ENCODE peak calls at places on chromosomes 4 and X, in six cellular contexts. J is stomach, Q is GM12891, D is transverse colon, K is breast epithelium, Y is endothelial cell of umbilical vein. Z is an unnamed sample.

GRCh38 chr4:85381968-85382367 is 93.0 kb upstream of the ARHGAP24 start:
- DNase-seq in J (no peak), Q (no peak), D (no peak), K (no peak), Y (no peak), Z (no peak)

GRCh38 chr4:37693450-37694190 is 7.4 kb upstream of the RELL1 start:
- DNase-seq in J (no peak), Q (no peak), D (no peak), K (no peak), Y (no peak), Z (no peak)

GRCh38 chr4:114312349-114312748 is 286.3 kb upstream of the UGT8 start:
- DNase-seq in J (no peak), Q (no peak), D (no peak), K (no peak), Y (no peak), Z (no peak)

GRCh38 chr4:175986-176385 is 51.7 kb downstream of the ZNF718 start:
- DNase-seq in J (no peak), Q (no peak), D (no peak), K (no peak), Y (no peak), Z (no peak)

GRCh38 chrX:150018931-150019331 is 80.6 kb upstream of the EOLA2 start:
- DNase-seq in J (no peak), Q (no peak), D (no peak), K (no peak), Y (no peak), Z (no peak)

GRCh38 chr4:38860788-38861424 is 4.3 kb upstream of the TLR6 start:
- DNase-seq in J (peak), Q (peak), D (peak), K (no peak), Y (peak), Z (no peak)

GRCh38 chr4:152983221-152983620 is 47.1 kb downstream of the FHDC1 start:
- DNase-seq in J (no peak), Q (no peak), D (no peak), K (no peak), Y (no peak), Z (no peak)

GRCh38 chr4:31234494-31234893 is 514.3 kb downstream of the PCDH7 start:
- DNase-seq in J (no peak), Q (no peak), D (no peak), K (no peak), Y (no peak), Z (no peak)

GRCh38 chr4:134544303-134544761 is 342.7 kb upstream of the PABPC4L start:
- DNase-seq in J (no peak), Q (no peak), D (peak), K (no peak), Y (peak), Z (peak)

GRCh38 chr4:130349745-130350144 is 1253.8 kb downstream of the C4orf33 start:
- DNase-seq in J (no peak), Q (no peak), D (no peak), K (no peak), Y (no peak), Z (no peak)

GRCh38 chr4:84967292-84967651 is 782 bp upstream of the WDFY3 start:
- DNase-seq in J (no peak), Q (no peak), D (no peak), K (no peak), Y (peak), Z (no peak)

GRCh38 chrX:136878423-136878822 is 2.1 kb downstream of the RBMX start:
- DNase-seq in J (no peak), Q (no peak), D (no peak), K (no peak), Y (no peak), Z (no peak)

GRCh38 chrX:136880003-136880451 is 498 bp downstream of the RBMX start:
- DNase-seq in J (no peak), Q (no peak), D (peak), K (peak), Y (no peak), Z (peak)

GRCh38 chrX:136879001-136879667 is 1.4 kb downstream of the RBMX start:
- DNase-seq in J (no peak), Q (no peak), D (no peak), K (no peak), Y (no peak), Z (no peak)

DNA sequence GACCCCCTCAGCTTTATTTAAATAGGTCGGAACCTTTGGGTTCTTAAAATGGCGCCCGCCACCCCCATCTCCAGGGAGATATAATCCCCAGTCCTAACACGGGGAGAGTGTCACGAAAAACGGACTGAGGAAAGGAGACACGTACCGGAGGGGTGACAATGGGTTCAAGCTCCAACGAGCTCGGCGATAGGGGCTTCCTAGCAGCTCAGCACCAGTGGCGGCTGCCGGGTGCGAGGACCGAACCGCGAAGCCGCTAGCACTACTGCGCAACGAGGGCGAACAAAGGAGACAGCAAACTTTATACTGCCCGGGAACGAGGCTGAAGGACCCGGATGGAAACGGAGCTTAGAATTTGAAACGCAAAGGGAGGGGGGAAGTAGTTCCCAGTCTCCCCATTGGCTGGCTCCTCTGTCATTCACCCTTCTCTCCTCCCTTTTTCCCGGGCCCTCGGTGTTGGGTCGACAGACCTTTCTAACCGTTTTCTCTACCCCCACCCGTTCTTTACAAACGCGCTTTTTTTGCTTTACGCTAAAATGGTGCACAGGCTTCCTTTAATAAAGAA is at the start of gene RBMX:
- DNase-seq in J (peak), Q (peak), D (peak), K (peak), Y (peak), Z (peak)
- TF ChIP-seq POLR2AphosphoS5 in J (peak), Q (peak), D (peak), K (peak), Y (peak), Z (peak)

DNA sequence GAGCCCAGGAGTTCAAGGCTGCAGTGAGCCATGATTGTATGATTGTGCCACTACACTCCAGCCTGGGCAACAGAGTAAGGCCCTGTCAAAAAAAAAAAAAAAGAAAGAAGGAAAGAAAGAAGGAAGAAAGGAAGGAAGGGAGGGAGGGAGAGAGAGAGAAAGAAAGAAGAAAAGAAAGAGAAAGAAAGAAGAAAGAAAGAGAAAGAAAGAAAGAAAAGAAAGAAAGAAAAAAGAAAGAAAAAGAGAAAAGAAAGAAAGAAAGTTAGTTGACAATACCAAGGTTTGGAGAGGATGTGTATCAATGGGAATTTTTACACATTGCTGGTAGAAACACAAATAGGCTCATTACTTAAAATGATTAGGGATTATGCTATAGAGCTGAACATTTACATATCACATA is 19.8 kb downstream of the RADX start:
- DNase-seq in J (no peak), Q (no peak), D (no peak), K (no peak), Y (no peak), Z (no peak)
- TF ChIP-seq POLR2AphosphoS5 in J (no peak), Q (no peak), D (no peak), K (no peak), Y (no peak), Z (no peak)

GRCh38 chr4:59180161-59180560 is 2020.0 kb upstream of the ADGRL3 start:
- DNase-seq in J (no peak), Q (no peak), D (no peak), K (no peak), Y (no peak), Z (no peak)

GRCh38 chr4:59179372-59179771 is 2020.8 kb upstream of the ADGRL3 start:
- DNase-seq in J (no peak), Q (no peak), D (no peak), K (no peak), Y (no peak), Z (no peak)

GRCh38 chr4:59175588-59175987 is 2024.5 kb upstream of the ADGRL3 start:
- DNase-seq in J (no peak), Q (no peak), D (no peak), K (no peak), Y (no peak), Z (no peak)

GRCh38 chr4:59180969-59181368 is 2019.2 kb upstream of the ADGRL3 start:
- DNase-seq in J (no peak), Q (no peak), D (no peak), K (no peak), Y (no peak), Z (no peak)
- TF ChIP-seq POLR2AphosphoS5 in J (no peak), Q (no peak), D (no peak), K (no peak), Y (no peak), Z (no peak)

GRCh38 chr4:41142946-41143720 is 71.2 kb downstream of the APBB2 start:
- DNase-seq in J (peak), Q (no peak), D (peak), K (peak), Y (peak), Z (peak)
- TF ChIP-seq POLR2AphosphoS5 in J (peak), Q (no peak), D (peak), K (peak), Y (no peak), Z (peak)

GRCh38 chr4:184153781-184154542 is 63.7 kb downstream of the ENPP6 start:
- DNase-seq in J (no peak), Q (no peak), D (no peak), K (no peak), Y (no peak), Z (no peak)
- TF ChIP-seq POLR2AphosphoS5 in J (peak), Q (no peak), D (no peak), K (no peak), Y (no peak), Z (peak)

DNA sequence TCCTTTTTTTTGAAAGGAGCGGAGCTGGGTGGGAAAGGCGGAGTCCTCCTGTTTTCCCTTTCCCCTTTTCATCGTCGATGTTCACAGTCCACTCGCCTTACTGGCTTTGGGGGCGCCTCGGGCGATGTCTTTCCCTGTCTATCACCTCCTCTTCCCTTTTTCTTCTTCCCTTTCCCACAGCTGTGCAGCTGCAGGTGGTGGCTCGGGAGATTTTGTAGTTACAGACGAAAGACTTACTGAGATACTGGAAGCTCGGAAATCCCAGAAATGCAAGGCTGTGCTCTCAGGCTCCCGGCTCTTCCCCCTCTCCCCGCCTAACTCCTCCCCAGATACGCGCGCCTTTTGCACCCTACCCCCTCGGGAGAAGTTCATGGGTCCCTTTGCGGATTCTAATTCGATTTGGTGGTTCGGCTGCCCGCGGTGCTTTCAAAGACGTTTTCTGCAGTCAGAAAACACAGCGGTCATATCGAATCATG is 1.3 kb downstream of the SEPTIN11 start:
- DNase-seq in J (no peak), Q (no peak), D (peak), K (no peak), Y (peak), Z (peak)
- TF ChIP-seq POLR2AphosphoS5 in J (no peak), Q (no peak), D (no peak), K (no peak), Y (no peak), Z (no peak)

Z was measured in prostate gland.